ENCODE peak calls at places on chromosomes 12 and 14, in five cellular contexts. X is HCT116, Y is GM12878, U is A549, R is PC-3. G is an unnamed sample.

GRCh38 chr12:106078358-106079025 is 60.3 kb downstream of the NUAK1 start:
- DNase-seq in X (no peak), U (peak; percentile 59), Y (no peak), R (peak; percentile 69), G (no peak)

GRCh38 chr12:131607658-131608447 is 103.0 kb upstream of the SFSWAP start:
- DNase-seq in X (no peak), Y (peak; percentile 40), U (no peak), R (no peak), G (no peak)

GRCh38 chr12:94725375-94726168 is 75.2 kb upstream of the TMCC3 start:
- DNase-seq in Y (no peak), X (peak; percentile 38), U (peak; percentile 66), R (peak; percentile 75), G (peak; percentile 26)

GRCh38 chr14:50943943-50944646 is at the start of gene PYGL:
- DNase-seq in R (peak; percentile 88), X (peak; percentile 43), Y (no peak), U (peak; percentile 77), G (peak; percentile 75)

GRCh38 chr14:34208532-34208931 is 253.5 kb downstream of the SPTSSA start:
- DNase-seq in Y (no peak), R (no peak), X (no peak), U (no peak), G (no peak)

GRCh38 chr14:96965885-96966595 is 168.9 kb downstream of the VRK1 start:
- DNase-seq in Y (no peak), U (no peak), X (no peak), R (no peak), G (no peak)

GRCh38 chr12:99918003-99918402 is 66.7 kb downstream of the ANKS1B start:
- DNase-seq in X (no peak), R (no peak), Y (no peak), U (no peak), G (no peak)

GRCh38 chr14:51304428-51304827 is 64.4 kb downstream of the TMX1 start:
- DNase-seq in X (no peak), U (peak; percentile 14), R (no peak), Y (no peak), G (peak; percentile 58)

GRCh38 chr12:130501821-130502220 is 164.1 kb downstream of the PIWIL1 start:
- DNase-seq in Y (no peak), U (no peak), R (no peak), X (no peak), G (no peak)

GRCh38 chr14:101320386-101320785 is 240.9 kb upstream of the DIO3 start:
- DNase-seq in U (no peak), R (no peak), X (no peak), Y (no peak), G (no peak)

GRCh38 chr12:26338574-26339572 is 143.5 kb downstream of the SSPN start:
- DNase-seq in U (no peak), X (peak; percentile 41), R (peak; percentile 80), Y (no peak), G (peak; percentile 73)

GRCh38 chr12:90921536-90921935 is 33.4 kb downstream of the CCER1 start:
- DNase-seq in U (no peak), R (no peak), Y (no peak), X (no peak), G (no peak)

GRCh38 chr14:75165586-75166391 is 10.6 kb downstream of the TMED10 start:
- DNase-seq in X (no peak), Y (no peak), R (no peak), U (no peak), G (no peak)

GRCh38 chr14:76922599-76922998 is 96.4 kb downstream of the LRRC74A start:
- DNase-seq in Y (no peak), R (no peak), U (no peak), X (no peak), G (no peak)

GRCh38 chr12:132858727-132859266 is 28.6 kb downstream of the CHFR start:
- DNase-seq in Y (no peak), U (no peak), X (no peak), R (peak; percentile 14), G (no peak)

GRCh38 chr12:76460807-76461206 is 98.8 kb downstream of the OSBPL8 start:
- DNase-seq in R (no peak), Y (no peak), U (no peak), X (no peak), G (no peak)

GRCh38 chr12:96986883-96987523 is 79.9 kb downstream of the NEDD1 start:
- DNase-seq in X (peak; percentile 27), U (peak; percentile 51), Y (no peak), R (peak; percentile 59), G (no peak)

GRCh38 chr14:44616204-44616603 is 109.1 kb upstream of the FSCB start:
- DNase-seq in X (no peak), R (no peak), Y (no peak), U (no peak), G (no peak)

GRCh38 chr14:44607701-44608100 is 100.6 kb upstream of the FSCB start:
- DNase-seq in U (no peak), X (no peak), R (no peak), Y (no peak), G (no peak)

GRCh38 chr14:44613061-44613712 is 106.1 kb upstream of the FSCB start:
- DNase-seq in Y (no peak), X (no peak), U (no peak), R (peak; percentile 36), G (no peak)

GRCh38 chr14:44609201-44609600 is 102.1 kb upstream of the FSCB start:
- DNase-seq in Y (no peak), X (no peak), U (no peak), R (no peak), G (no peak)

DNA sequence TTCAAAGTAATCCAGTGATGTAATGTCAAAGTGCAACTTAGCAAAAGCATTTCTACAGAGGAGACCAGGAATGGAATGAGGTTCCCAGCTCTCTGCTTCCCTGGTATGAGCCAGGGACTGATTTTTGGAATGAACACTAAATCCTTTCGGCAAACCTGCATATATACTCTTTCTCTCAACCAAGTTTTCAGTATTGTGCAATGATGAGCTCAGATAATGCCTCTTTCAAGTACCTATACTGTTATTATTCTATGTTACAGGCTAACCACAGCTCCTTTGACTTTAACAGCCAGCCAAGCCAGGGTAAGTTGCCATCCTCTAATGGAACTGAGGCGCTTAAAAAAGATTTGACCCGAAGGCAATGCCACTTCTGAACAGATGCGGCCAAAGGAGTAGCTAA is 104.9 kb upstream of the FSCB start:
- DNase-seq in U (no peak), R (no peak), Y (no peak), X (no peak), G (no peak)
- H3K4me1 ChIP-seq in U (no peaks in the 10 kb centered on the region), R (peaks cover 14% of the 10 kb centered on the region), Y (no peaks in the 10 kb centered on the region), X (no peaks in the 10 kb centered on the region), G (no peaks in the 10 kb centered on the region)

GRCh38 chr12:13002301-13003097 is 2.4 kb upstream of the HEBP1 start:
- DNase-seq in X (no peak), U (no peak), Y (no peak), R (no peak), G (no peak)

GRCh38 chr12:13001725-13002040 is 1.6 kb upstream of the HEBP1 start:
- DNase-seq in R (no peak), U (no peak), X (no peak), Y (no peak), G (no peak)

GRCh38 chr12:13000616-13000934 is 510 bp upstream of the HEBP1 start:
- DNase-seq in U (peak; percentile 45), X (peak; percentile 7), Y (no peak), R (peak; percentile 28), G (peak; percentile 53)

GRCh38 chr12:12999959-13000615 is at the start of gene HEBP1:
- DNase-seq in U (peak; percentile 92), R (peak; percentile 76), X (peak; percentile 69), Y (peak; percentile 16), G (peak; percentile 68)

GRCh38 chr12:13000935-13001724 is 1.1 kb upstream of the HEBP1 start:
- DNase-seq in X (peak; percentile 18), Y (no peak), U (peak; percentile 68), R (peak; percentile 47), G (no peak)
- TF ChIP-seq CTCF in X (peak; percentile 12), Y (no peak), U (peak; percentile 57), R (peak; percentile 34), G (peak; percentile 61)

GRCh38 chr12:104695453-104696148 is 238.9 kb downstream of the CHST11 start:
- DNase-seq in R (no peak), U (no peak), X (no peak), Y (peak; percentile 73), G (no peak)

GRCh38 chr12:104698871-104699270 is 242.1 kb downstream of the CHST11 start:
- DNase-seq in Y (no peak), R (peak; percentile 36), U (no peak), X (no peak), G (no peak)

GRCh38 chr12:104694711-104695110 is 238.0 kb downstream of the CHST11 start:
- DNase-seq in Y (no peak), X (no peak), U (no peak), R (no peak), G (no peak)

GRCh38 chr12:104699489-104700194 is 242.9 kb downstream of the CHST11 start:
- DNase-seq in R (no peak), Y (peak; percentile 58), U (no peak), X (no peak), G (no peak)

GRCh38 chr12:104697186-104697585 is 240.4 kb downstream of the CHST11 start:
- DNase-seq in R (no peak), X (no peak), U (no peak), Y (no peak), G (no peak)
- H3K4me1 ChIP-seq in R (peaks cover 4% of the 10 kb centered on the region), X (no peaks in the 10 kb centered on the region), U (peaks cover 13% of the 10 kb centered on the region), Y (peaks cover 30% of the 10 kb centered on the region), G (peaks cover 3% of the 10 kb centered on the region)

GRCh38 chr12:2003676-2004112 is 563 bp downstream of the DCP1B start:
- DNase-seq in R (peak; percentile 14), Y (no peak), U (no peak), X (no peak), G (peak; percentile 7)

GRCh38 chr12:2009623-2010022 is 5.4 kb upstream of the DCP1B start:
- DNase-seq in X (no peak), Y (no peak), U (no peak), R (no peak), G (no peak)

GRCh38 chr12:2008677-2009076 is 4.4 kb upstream of the DCP1B start:
- DNase-seq in X (no peak), R (no peak), U (no peak), Y (no peak), G (no peak)

DNA sequence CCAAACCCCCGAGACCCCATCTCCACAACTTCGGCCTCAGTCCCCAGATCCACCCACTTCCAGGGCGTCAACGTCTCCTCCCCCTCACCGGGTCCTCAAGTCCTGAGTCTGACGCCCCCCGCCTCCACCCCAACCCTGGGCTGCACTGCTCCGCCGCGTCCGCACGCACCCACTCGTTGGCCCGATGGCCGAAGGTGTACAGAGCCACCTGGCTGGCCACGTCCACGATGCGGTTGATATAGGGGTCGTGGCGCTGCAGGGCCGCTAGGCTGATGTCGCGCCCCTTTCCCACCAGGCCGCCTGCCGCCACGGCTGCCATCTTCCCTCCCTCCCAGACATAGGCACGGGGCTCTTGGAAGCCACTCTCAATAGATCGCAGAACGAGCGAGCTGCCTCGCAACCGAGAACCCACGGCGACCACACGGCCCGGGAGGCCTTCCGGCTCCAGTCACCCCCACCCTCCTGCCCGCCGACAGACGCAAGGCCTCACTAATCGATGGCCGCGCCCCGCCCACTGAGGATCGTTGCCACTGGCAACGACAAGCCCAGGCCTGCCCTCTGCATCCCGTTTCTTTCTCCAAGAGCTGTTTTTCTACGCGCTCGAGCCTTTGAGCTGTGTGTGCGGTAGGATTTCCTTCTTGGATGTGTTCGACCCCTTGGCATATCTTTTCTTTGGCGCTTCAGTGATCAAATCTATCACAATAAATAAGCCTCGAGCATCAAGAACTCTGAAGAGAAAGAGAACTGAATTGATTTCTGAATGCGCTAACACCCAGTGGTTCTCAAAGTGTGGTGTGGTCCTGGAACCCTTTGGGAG is at the start of gene DCP1B:
- DNase-seq in X (peak; percentile 90), U (peak; percentile 98), R (peak; percentile 87), Y (peak; percentile 83), G (peak; percentile 84)
- TF ChIP-seq CTCF in X (no peak), U (no peak), R (no peak), Y (no peak), G (no peak)

G was measured in foreskin keratinocyte.